ENCODE peak calls at places on chromosome 12, in eight cellular contexts. R is ovary; L is fibroblast of pulmonary artery; K is AG04449; U is tibial artery; X is CD8-positive, alpha-beta T cell; G is astrocyte; P is stomach. T is an unnamed sample.

GRCh38 chr12:79687711-79688270 is 3.0 kb downstream of the PAWR start:
- DNase-seq in P (no peak), G (no peak), R (no peak), U (no peak), X (no peak), L (no peak), K (no peak), T (peak; percentile 16)

GRCh38 chr12:31922341-31923062 is 36.7 kb upstream of the RESF1 start:
- DNase-seq in P (no peak), K (no peak), R (no peak), X (no peak), G (peak; percentile 60), L (peak; percentile 51), U (no peak), T (no peak)

GRCh38 chr12:120230326-120230973 is 29.5 kb upstream of the RPLP0 start:
- DNase-seq in U (peak; percentile 79), X (no peak), P (peak; percentile 51), R (peak; percentile 73), K (peak; percentile 80), G (peak; percentile 95), L (peak; percentile 88), T (peak; percentile 91)

GRCh38 chr12:39617887-39618286 is 1.7 kb downstream of the ABCD2 start:
- DNase-seq in X (no peak), P (no peak), R (no peak), U (no peak), L (no peak), K (no peak), G (no peak), T (no peak)

GRCh38 chr12:92973614-92974013 is 44.5 kb upstream of the EEA1 start:
- DNase-seq in L (peak; percentile 98), G (peak; percentile 75), R (no peak), X (no peak), U (no peak), P (no peak), K (peak; percentile 71), T (peak; percentile 93)

GRCh38 chr12:123269395-123269892 is 2.2 kb downstream of the CDK2AP1 start:
- DNase-seq in R (peak; percentile 55), G (peak; percentile 65), U (peak; percentile 66), X (peak; percentile 61), K (no peak), L (peak; percentile 73), P (peak; percentile 64), T (peak; percentile 71)

GRCh38 chr12:6067152-6067916 is 57.1 kb downstream of the VWF start:
- DNase-seq in X (no peak), P (peak; percentile 40), U (peak; percentile 47), K (no peak), L (peak; percentile 59), R (no peak), G (no peak), T (no peak)

GRCh38 chr12:40819427-40820108 is 127.3 kb downstream of the CNTN1 start:
- DNase-seq in X (no peak), R (peak; percentile 25), K (no peak), U (no peak), L (no peak), P (no peak), G (no peak), T (no peak)

GRCh38 chr12:92218394-92219077 is 72.9 kb upstream of the BTG1 start:
- DNase-seq in L (peak; percentile 35), K (no peak), G (no peak), U (no peak), P (no peak), R (no peak), X (no peak), T (no peak)

GRCh38 chr12:92899388-92900001 is 29.6 kb downstream of the EEA1 start:
- DNase-seq in U (peak; percentile 88), P (peak; percentile 34), X (no peak), K (peak; percentile 97), R (peak; percentile 83), L (peak; percentile 99), G (peak; percentile 99), T (peak; percentile 99)

GRCh38 chr12:50537538-50537919 is 32.7 kb downstream of the DIP2B start:
- DNase-seq in U (no peak), L (no peak), R (no peak), G (peak; percentile 83), X (no peak), K (no peak), P (no peak), T (peak; percentile 58)

GRCh38 chr12:91741932-91742331 is 403.7 kb downstream of the BTG1 start:
- DNase-seq in K (no peak), U (no peak), L (no peak), R (no peak), P (no peak), G (peak; percentile 10), X (no peak), T (no peak)

GRCh38 chr12:127280393-127281275 is 986.3 kb upstream of the TMEM132C start:
- DNase-seq in K (no peak), G (no peak), U (no peak), P (peak; percentile 72), R (no peak), L (no peak), X (peak; percentile 60), T (no peak)

GRCh38 chr12:124995200-124995961 is 1.9 kb downstream of the BRI3BP start:
- DNase-seq in X (no peak), P (no peak), U (no peak), G (no peak), K (no peak), R (no peak), L (no peak), T (no peak)

GRCh38 chr12:75877588-75878381 is 153.8 kb downstream of the PHLDA1 start:
- DNase-seq in P (no peak), R (peak; percentile 14), L (peak; percentile 50), G (no peak), U (no peak), K (no peak), X (no peak), T (no peak)

GRCh38 chr12:112126916-112127315 is 1.6 kb downstream of the TRAFD1 start:
- DNase-seq in L (no peak), X (no peak), P (no peak), R (no peak), U (no peak), G (peak; percentile 29), K (no peak), T (no peak)

GRCh38 chr12:112131686-112132085 is 6.3 kb downstream of the TRAFD1 start:
- DNase-seq in L (no peak), R (no peak), U (no peak), G (no peak), X (no peak), P (no peak), K (no peak), T (peak; percentile 62)

GRCh38 chr12:112134731-112135130 is 9.4 kb downstream of the TRAFD1 start:
- DNase-seq in X (no peak), R (no peak), U (no peak), L (no peak), G (no peak), K (no peak), P (no peak), T (no peak)

GRCh38 chr12:112133418-112133817 is 8.1 kb downstream of the TRAFD1 start:
- DNase-seq in L (no peak), U (no peak), X (no peak), R (no peak), K (no peak), G (no peak), P (no peak), T (no peak)

DNA sequence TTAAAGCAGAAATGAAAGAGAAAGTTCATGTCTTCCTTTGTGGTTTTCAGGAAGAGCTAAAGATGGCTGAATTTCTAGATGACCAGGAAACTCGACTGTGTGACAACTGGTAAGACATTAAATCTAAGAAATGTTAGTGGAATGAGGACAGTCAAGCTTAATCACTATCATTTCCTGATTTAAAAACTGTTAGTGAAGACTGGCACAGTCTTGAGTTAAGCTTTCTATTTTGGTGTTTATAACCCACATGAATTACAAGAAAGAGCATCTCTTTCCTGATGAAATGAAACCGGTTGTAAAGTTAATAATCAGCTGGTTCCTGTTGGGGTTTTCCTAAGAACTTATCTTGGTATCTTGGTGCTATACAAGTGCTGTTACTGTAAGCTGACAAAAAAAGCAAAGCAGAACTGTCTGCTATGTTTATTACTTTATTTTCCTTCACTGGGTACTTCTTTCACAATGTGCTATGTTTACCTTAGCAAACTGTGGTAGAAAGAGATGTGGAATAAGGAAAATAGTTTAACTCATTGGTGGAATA is 5.2 kb downstream of the TRAFD1 start:
- DNase-seq in L (no peak), P (no peak), R (no peak), X (no peak), K (no peak), G (no peak), U (no peak), T (peak; percentile 23)
- H3K4me3 ChIP-seq in L (no peak overlapping the region), P (no peak overlapping the region), R (no peak overlapping the region), X (peak overlapping the region; percentile 24), K (no peak overlapping the region), G (no peak overlapping the region), U (no peak overlapping the region), T (peak overlapping the region; percentile 35)

DNA sequence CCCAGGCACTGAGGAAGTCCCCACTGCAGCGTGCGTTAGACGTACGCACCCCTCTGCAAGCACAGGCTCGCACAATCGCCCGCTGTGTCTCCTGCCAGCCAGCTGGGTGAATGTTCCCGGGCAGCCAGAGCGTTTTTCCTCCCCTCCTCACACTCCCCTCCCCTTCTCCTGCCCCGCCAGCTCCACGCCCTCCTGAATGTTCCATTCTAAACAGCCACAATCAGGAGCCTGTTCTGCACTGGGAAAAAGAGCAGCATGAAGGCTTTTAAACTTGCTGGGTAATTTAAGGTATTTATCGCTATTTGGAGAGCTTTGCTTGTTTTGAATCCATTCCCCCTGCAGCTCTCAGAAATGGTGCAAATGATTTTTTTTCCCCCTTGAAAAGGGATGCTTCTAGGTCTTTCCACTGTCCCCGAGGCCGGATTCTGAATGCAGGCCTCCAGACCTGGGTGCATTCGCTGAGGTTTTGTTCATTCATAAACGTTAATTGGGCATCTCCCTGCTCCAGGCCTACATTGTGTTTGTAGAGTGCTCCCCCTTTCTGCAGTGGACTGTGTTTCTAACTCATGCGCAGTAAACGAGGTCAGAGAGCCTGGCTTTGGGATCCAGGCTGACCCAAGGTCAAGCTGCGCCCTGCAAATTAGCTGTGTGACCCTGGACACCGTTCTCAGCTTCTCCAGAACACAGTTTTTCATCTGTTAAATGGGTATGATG is 212.5 kb downstream of the CHST11 start:
- DNase-seq in L (no peak), K (no peak), R (peak; percentile 39), G (no peak), U (no peak), X (no peak), P (peak; percentile 80), T (no peak)
- TF ChIP-seq CTCF in L (no peak), K (no peak), R (no peak), G (no peak), U (no peak), X (no peak), P (no peak), T (peak; percentile 43)

DNA sequence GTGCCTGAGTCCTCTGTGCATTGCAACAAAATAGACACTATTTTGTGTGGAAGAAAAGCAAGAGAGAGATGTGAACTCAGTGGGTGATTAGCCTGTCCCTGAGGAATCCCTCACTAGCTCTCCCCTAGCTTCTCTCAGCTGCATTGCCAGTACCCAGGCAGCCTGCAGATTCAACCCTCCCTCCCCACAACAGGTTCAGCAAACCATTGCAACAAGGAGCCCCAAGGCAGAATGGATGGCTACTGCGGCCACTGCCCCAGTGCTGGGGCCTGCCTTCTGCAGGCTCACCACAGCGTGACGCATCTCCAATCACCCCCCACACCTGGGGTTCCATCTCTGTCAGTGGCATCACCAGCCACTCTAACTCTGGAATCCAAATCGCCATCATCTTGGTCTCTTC is 2.3 kb downstream of the CRACR2A start:
- DNase-seq in X (peak; percentile 43), R (no peak), P (no peak), L (no peak), G (no peak), K (no peak), U (no peak), T (no peak)
- H3K4me3 ChIP-seq in X (no peak overlapping the region), R (no peak overlapping the region), P (no peak overlapping the region), L (no peak overlapping the region), G (no peak overlapping the region), K (no peak overlapping the region), U (no peak overlapping the region), T (no peak overlapping the region)

GRCh38 chr12:41897593-41897992 is 247.1 kb downstream of the GXYLT1 start:
- DNase-seq in G (no peak), U (no peak), X (no peak), K (no peak), L (no peak), P (no peak), R (no peak), T (no peak)
- TF ChIP-seq CTCF in G (no peak), U (no peak), X (no peak), K (no peak), L (no peak), P (no peak), R (no peak), T (no peak)